ENCODE peak calls at places on chromosomes 3 and 15, in eight cellular contexts. V is cardiac muscle cell, G is astrocyte of the spinal cord, E is transverse colon, W is ovary, B is fibroblast of lung, A is endodermal cell, J is Panc1. F is an unnamed sample.

GRCh38 chr15:90952901-90953677 is 1.6 kb upstream of the RCCD1 start:
- DNase-seq in V (no peak), G (no peak), E (no peak), W (no peak), B (no peak), A (no peak), J (no peak), F (no peak)

GRCh38 chr3:127731546-127731945 is 58.8 kb downstream of the ABTB1 start:
- DNase-seq in V (no peak), G (no peak), E (no peak), W (no peak), B (no peak), A (no peak), J (no peak), F (no peak)

GRCh38 chr3:177626014-177626413 is 428.7 kb upstream of the TBL1XR1 start:
- DNase-seq in V (no peak), G (no peak), E (no peak), W (no peak), B (no peak), A (no peak), J (no peak), F (no peak)

GRCh38 chr3:196064006-196064405 is 17.9 kb downstream of the TFRC start:
- DNase-seq in V (no peak), G (no peak), E (no peak), W (no peak), B (no peak), A (no peak), J (no peak), F (no peak)

GRCh38 chr15:38557855-38558713 is 6.5 kb downstream of the RASGRP1 start:
- DNase-seq in V (no peak), G (no peak), E (no peak), W (no peak), B (no peak), A (no peak), J (no peak), F (no peak)

GRCh38 chr15:64430000-64430735 is 30.2 kb upstream of the ZNF609 start:
- DNase-seq in V (peak), G (peak), E (peak), W (peak), B (peak), A (peak), J (no peak), F (no peak)

GRCh38 chr3:97291901-97292300 is 472.7 kb upstream of the ARL6 start:
- DNase-seq in V (no peak), G (no peak), E (no peak), W (no peak), B (no peak), A (no peak), J (no peak), F (no peak)

GRCh38 chr15:33243869-33244268 is 49.4 kb upstream of the FMN1 start:
- DNase-seq in V (no peak), G (peak), E (no peak), W (no peak), B (peak), A (no peak), J (no peak), F (no peak)

GRCh38 chr3:183370391-183370790 is 58.0 kb downstream of the MCF2L2 start:
- DNase-seq in V (no peak), G (no peak), E (no peak), W (no peak), B (peak), A (no peak), J (no peak), F (no peak)

GRCh38 chr15:98567951-98568350 is 80.4 kb upstream of the IGF1R start:
- DNase-seq in V (no peak), G (no peak), E (no peak), W (no peak), B (peak), A (no peak), J (no peak), F (no peak)

GRCh38 chr3:42195879-42196330 is 70.1 kb downstream of the CCK start:
- DNase-seq in V (no peak), G (no peak), E (no peak), W (no peak), B (peak), A (no peak), J (no peak), F (no peak)

GRCh38 chr3:32366638-32367368 is 24.9 kb upstream of the CMTM7 start:
- DNase-seq in V (peak), G (peak), E (no peak), W (no peak), B (peak), A (no peak), J (no peak), F (no peak)

GRCh38 chr15:47803767-47804166 is 86.5 kb downstream of the SEMA6D start:
- DNase-seq in V (no peak), G (no peak), E (no peak), W (no peak), B (peak), A (no peak), J (no peak), F (no peak)

GRCh38 chr15:31471731-31472430 is 145.2 kb downstream of the KLF13 start:
- DNase-seq in V (no peak), G (peak), E (no peak), W (no peak), B (peak), A (peak), J (no peak), F (no peak)

GRCh38 chr3:9875448-9875847 is 4.6 kb downstream of the CIDEC start:
- DNase-seq in V (no peak), G (no peak), E (no peak), W (no peak), B (no peak), A (no peak), J (no peak), F (no peak)

GRCh38 chr3:25897019-25897418 is 107.1 kb downstream of the OXSM start:
- DNase-seq in V (peak), G (no peak), E (peak), W (no peak), B (no peak), A (peak), J (peak), F (no peak)

GRCh38 chr15:75786564-75786925 is 56.7 kb upstream of the UBE2Q2 start:
- DNase-seq in V (no peak), G (no peak), E (no peak), W (no peak), B (no peak), A (no peak), J (no peak), F (no peak)

GRCh38 chr15:75790631-75791336 is 52.5 kb upstream of the UBE2Q2 start:
- DNase-seq in V (no peak), G (no peak), E (no peak), W (no peak), B (no peak), A (peak), J (no peak), F (no peak)

GRCh38 chr15:75782926-75783325 is 60.3 kb upstream of the UBE2Q2 start:
- DNase-seq in V (no peak), G (no peak), E (no peak), W (no peak), B (no peak), A (peak), J (no peak), F (no peak)

GRCh38 chr15:75791337-75791713 is 51.9 kb upstream of the UBE2Q2 start:
- DNase-seq in V (no peak), G (no peak), E (no peak), W (no peak), B (no peak), A (peak), J (no peak), F (no peak)

DNA sequence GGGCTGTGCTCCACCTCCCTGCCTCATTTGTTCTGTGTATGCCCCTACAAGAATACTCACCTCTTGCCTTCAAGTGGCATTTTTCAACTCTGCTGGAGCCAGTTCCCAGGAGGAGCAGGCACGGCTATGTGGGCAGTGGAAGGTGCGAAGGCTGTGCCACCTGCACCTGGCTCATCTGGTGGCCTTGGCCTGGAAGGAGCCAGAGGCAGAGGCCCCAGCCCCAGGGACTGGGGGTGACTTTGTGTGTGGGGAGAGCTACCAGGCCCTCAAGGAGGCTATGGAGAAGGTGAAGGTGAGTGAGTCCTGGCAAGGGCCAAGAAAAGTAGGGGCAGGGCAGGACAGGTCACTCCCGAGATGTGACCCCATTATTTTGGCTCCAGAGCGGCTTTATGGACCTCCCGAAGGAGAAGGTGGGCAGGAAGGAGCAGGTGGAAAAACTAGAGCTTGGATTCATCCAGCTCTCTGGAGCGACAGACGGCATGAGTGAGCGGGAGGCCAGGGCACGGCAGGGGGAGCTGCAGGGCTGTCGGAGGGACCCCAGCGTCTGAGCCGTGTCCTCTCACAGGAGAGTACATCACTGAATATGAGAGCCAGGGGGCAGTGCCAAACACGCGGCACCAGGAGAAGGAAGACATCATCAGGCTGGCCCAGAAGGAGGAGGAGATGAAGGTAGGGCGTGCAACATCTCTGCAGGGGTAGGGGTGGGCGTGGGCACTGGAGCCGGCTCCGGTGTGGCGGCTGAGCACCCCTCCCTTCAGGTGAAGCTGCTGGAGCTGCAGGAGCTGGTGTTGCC is 57.3 kb upstream of the UBE2Q2 start:
- DNase-seq in V (peak), G (no peak), E (no peak), W (no peak), B (peak), A (peak), J (no peak), F (no peak)
- TF ChIP-seq CTCF in V (no peak), G (peak), E (no peak), W (no peak), B (no peak), A (peak), J (peak), F (peak)

DNA sequence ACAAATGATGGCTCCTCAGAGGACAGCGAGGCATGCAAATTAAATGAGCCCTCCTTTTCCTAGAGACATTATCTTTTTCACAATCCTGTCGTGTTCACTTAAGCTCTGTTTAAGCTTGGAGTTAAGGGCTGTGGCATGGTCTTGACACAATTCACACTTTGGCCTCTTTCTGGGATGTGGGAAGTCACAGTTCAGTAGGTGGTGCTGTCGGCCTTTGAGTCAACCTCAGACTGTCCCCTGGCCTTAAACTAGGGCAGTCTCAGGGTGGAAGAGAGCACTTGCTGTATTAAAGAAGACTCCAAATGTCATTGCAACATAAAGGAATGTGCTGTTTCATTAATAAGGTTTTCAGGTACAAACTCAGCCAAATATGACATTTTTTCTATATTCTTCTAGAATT is 351.0 kb downstream of the MCTP2 start:
- DNase-seq in V (peak), G (no peak), E (no peak), W (no peak), B (no peak), A (peak), J (peak), F (peak)
- TF ChIP-seq CTCF in V (peak), G (no peak), E (peak), W (no peak), B (no peak), A (peak), J (peak), F (peak)

DNA sequence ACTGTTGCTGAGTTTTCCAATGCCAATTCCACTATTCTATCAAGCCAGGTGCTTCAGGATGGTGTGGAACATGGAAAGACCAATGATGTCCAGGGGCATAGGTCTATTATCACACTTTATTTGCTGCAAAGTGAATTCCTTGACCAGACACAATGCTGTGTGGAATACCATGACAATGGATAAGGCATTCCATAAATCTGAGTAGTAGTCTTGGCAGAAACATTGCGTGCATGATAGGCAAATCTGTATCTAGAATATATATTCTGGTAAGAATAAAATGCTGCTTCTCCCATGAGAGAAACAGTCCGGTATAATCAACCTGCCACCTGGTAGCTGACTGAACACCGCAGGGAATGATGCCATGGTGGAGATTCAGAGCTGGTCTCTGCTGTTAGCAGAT is 70.0 kb upstream of the ALDH1A3 start:
- DNase-seq in V (no peak), G (no peak), E (no peak), W (no peak), B (no peak), A (no peak), J (no peak), F (no peak)
- TF ChIP-seq CTCF in V (no peak), G (no peak), E (no peak), W (no peak), B (no peak), A (no peak), J (no peak), F (no peak)

GRCh38 chr3:12312010-12312409 is 23.1 kb downstream of the PPARG start:
- DNase-seq in V (no peak), G (no peak), E (no peak), W (no peak), B (no peak), A (no peak), J (no peak), F (no peak)

GRCh38 chr3:12309716-12310115 is 20.8 kb downstream of the PPARG start:
- DNase-seq in V (no peak), G (no peak), E (no peak), W (no peak), B (no peak), A (no peak), J (no peak), F (no peak)

GRCh38 chr3:12316253-12316652 is 27.4 kb downstream of the PPARG start:
- DNase-seq in V (no peak), G (no peak), E (no peak), W (no peak), B (no peak), A (no peak), J (no peak), F (no peak)

GRCh38 chr3:12316721-12317351 is 28.0 kb downstream of the PPARG start:
- DNase-seq in V (no peak), G (no peak), E (no peak), W (no peak), B (no peak), A (no peak), J (no peak), F (no peak)

GRCh38 chr3:12313519-12313918 is 24.6 kb downstream of the PPARG start:
- DNase-seq in V (no peak), G (no peak), E (no peak), W (no peak), B (no peak), A (no peak), J (no peak), F (no peak)
- TF ChIP-seq CTCF in V (peak), G (no peak), E (no peak), W (no peak), B (no peak), A (peak), J (peak), F (peak)

GRCh38 chr3:129485681-129486056 is 42.8 kb upstream of the RHO start:
- DNase-seq in V (no peak), G (peak), E (peak), W (peak), B (peak), A (no peak), J (no peak), F (no peak)

GRCh38 chr3:129486057-129487035 is 42.1 kb upstream of the RHO start:
- DNase-seq in V (peak), G (peak), E (no peak), W (no peak), B (peak), A (no peak), J (no peak), F (no peak)

GRCh38 chr3:129481783-129482332 is 41.8 kb downstream of the IFT122 start:
- DNase-seq in V (no peak), G (peak), E (no peak), W (peak), B (peak), A (peak), J (no peak), F (no peak)

GRCh38 chr3:129483870-129484269 is 43.8 kb downstream of the IFT122 start:
- DNase-seq in V (no peak), G (no peak), E (no peak), W (no peak), B (no peak), A (no peak), J (no peak), F (no peak)

GRCh38 chr3:129482721-129483120 is 42.7 kb downstream of the IFT122 start:
- DNase-seq in V (no peak), G (no peak), E (no peak), W (no peak), B (no peak), A (peak), J (no peak), F (no peak)
- TF ChIP-seq CTCF in V (peak), G (peak), E (no peak), W (no peak), B (no peak), A (peak), J (no peak), F (peak)

DNA sequence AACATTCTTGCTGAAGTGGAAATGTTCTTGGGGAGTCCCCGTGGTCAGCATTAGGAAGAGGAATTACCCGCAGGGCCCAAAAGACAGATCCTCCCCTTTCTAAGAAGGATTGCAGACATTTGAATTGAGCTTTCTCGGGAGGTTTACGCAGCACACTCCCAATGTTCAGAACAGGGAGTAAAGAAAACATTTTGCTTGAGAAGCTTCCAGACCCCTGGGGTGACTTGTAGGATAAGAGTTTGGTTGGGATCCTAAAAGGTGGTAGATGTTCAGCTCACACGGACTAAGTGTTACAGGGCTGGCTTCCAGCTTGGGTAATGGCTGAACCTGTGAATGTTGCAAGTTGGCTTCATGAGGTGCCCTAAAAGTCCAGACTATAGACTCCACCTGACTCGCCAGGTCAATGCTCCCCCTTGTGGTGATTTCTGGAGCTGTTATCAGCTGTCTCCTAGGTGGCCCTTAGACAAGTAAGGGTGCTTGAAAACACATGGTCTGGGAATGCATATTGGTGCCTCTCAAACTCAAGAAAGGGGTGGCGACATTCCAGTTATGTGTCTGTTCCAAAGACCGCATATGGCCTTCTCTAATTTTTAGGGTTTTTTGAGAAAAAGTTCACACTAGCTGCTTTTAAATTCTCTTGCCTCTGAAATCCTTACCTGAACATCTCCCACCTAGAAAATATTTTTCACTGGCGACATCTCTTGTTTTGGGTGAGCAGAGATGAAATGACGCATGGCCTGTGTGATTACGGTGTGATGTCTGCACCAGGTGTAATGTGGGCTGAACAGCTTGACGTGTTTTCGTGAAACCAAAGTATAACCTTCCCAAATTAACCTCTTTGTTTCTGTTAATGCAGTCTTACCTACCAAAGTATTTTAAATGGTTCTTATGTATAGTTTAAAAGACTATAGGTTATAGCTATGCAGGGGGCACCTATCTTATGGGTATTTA is 175.8 kb upstream of the KBTBD8 start:
- DNase-seq in V (peak), G (peak), E (peak), W (peak), B (peak), A (peak), J (no peak), F (peak)
- TF ChIP-seq CTCF in V (peak), G (peak), E (peak), W (peak), B (peak), A (peak), J (peak), F (peak)

GRCh38 chr15:56249080-56249479 is 5.4 kb upstream of the RFX7 start:
- DNase-seq in V (peak), G (peak), E (peak), W (no peak), B (peak), A (peak), J (no peak), F (no peak)
- TF ChIP-seq CTCF in V (peak), G (peak), E (peak), W (no peak), B (peak), A (peak), J (peak), F (peak)

GRCh38 chr15:40782609-40783227 is 12.9 kb downstream of the C15orf62 start:
- DNase-seq in V (peak), G (no peak), E (peak), W (peak), B (no peak), A (peak), J (peak), F (peak)
- TF ChIP-seq CTCF in V (peak), G (peak), E (peak), W (no peak), B (no peak), A (peak), J (peak), F (peak)

GRCh38 chr15:65914981-65915925 is 46.0 kb downstream of the RAB11A start:
- DNase-seq in V (no peak), G (no peak), E (no peak), W (no peak), B (no peak), A (no peak), J (no peak), F (no peak)

GRCh38 chr15:65916041-65916663 is 46.9 kb downstream of the RAB11A start:
- DNase-seq in V (no peak), G (no peak), E (no peak), W (no peak), B (no peak), A (no peak), J (no peak), F (no peak)

GRCh38 chr15:65917936-65918335 is 48.6 kb downstream of the RAB11A start:
- DNase-seq in V (no peak), G (no peak), E (no peak), W (no peak), B (no peak), A (no peak), J (no peak), F (no peak)

GRCh38 chr15:65917407-65917756 is 48.1 kb downstream of the RAB11A start:
- DNase-seq in V (no peak), G (no peak), E (no peak), W (no peak), B (no peak), A (no peak), J (no peak), F (no peak)

GRCh38 chr15:65916664-65917406 is 47.5 kb downstream of the RAB11A start:
- DNase-seq in V (peak), G (peak), E (peak), W (peak), B (peak), A (peak), J (peak), F (peak)
- TF ChIP-seq CTCF in V (peak), G (peak), E (peak), W (peak), B (peak), A (peak), J (peak), F (peak)